ENCODE peak calls at places on chromosomes 5 and 9, in five cellular contexts. U is fibroblast of lung, W is A549, I is HFFc6, N is AG09319. H is an unnamed sample.

GRCh38 chr9:105693435-105694275 is 686 bp upstream of the TMEM38B start:
- DNase-seq in U (no peak), N (no peak), W (peak; percentile 18), I (no peak), H (no peak)

GRCh38 chr5:140221697-140222223 is 46.8 kb downstream of the CYSTM1 start:
- DNase-seq in W (peak; percentile 24), I (peak; percentile 86), N (peak; percentile 24), U (peak; percentile 87), H (no peak)

GRCh38 chr9:134320916-134321570 is 5.2 kb upstream of the RXRA start:
- DNase-seq in I (no peak), W (no peak), N (no peak), U (no peak), H (peak; percentile 39)

GRCh38 chr5:150783422-150783928 is 4.9 kb downstream of the SMIM3 start:
- DNase-seq in I (peak; percentile 96), U (peak; percentile 98), N (peak; percentile 76), W (no peak), H (no peak)

GRCh38 chr5:15821506-15821905 is 321.5 kb downstream of the FBXL7 start:
- DNase-seq in U (peak; percentile 70), I (peak; percentile 37), W (no peak), N (no peak), H (no peak)

GRCh38 chr5:153158608-153159007 is 331.9 kb upstream of the GRIA1 start:
- DNase-seq in N (no peak), W (no peak), U (peak; percentile 3), I (no peak), H (no peak)

GRCh38 chr9:116806075-116806474 is 119.0 kb downstream of the TRIM32 start:
- DNase-seq in W (no peak), N (no peak), U (no peak), I (no peak), H (no peak)

GRCh38 chr9:126681336-126681735 is 67.6 kb downstream of the LMX1B start:
- DNase-seq in N (no peak), W (no peak), I (no peak), U (no peak), H (no peak)

GRCh38 chr9:9804109-9804508 is 808.7 kb downstream of the PTPRD start:
- DNase-seq in U (no peak), W (no peak), I (no peak), N (no peak), H (no peak)

GRCh38 chr5:158843305-158843704 is 256.4 kb downstream of the EBF1 start:
- DNase-seq in I (no peak), U (no peak), W (no peak), N (no peak), H (no peak)

GRCh38 chr9:72089461-72090130 is 29.2 kb upstream of the C9orf57 start:
- DNase-seq in I (no peak), W (no peak), N (no peak), U (no peak), H (no peak)

GRCh38 chr5:134125195-134126015 is 10.9 kb downstream of the TCF7 start:
- DNase-seq in W (no peak), N (peak; percentile 89), I (peak; percentile 92), U (peak; percentile 95), H (no peak)

GRCh38 chr5:23820764-23821471 is 313.5 kb downstream of the PRDM9 start:
- DNase-seq in U (peak; percentile 15), N (no peak), I (peak; percentile 19), W (peak; percentile 5), H (no peak)

GRCh38 chr9:16202913-16203734 is 650.3 kb downstream of the CCDC171 start:
- DNase-seq in I (peak; percentile 80), W (peak; percentile 87), N (peak; percentile 50), U (peak; percentile 98), H (no peak)

GRCh38 chr5:150180241-150181027 is 9.4 kb upstream of the SLC6A7 start:
- DNase-seq in U (peak; percentile 30), W (no peak), I (no peak), N (no peak), H (no peak)

GRCh38 chr5:73974871-73975351 is 348.9 kb downstream of the ARHGEF28 start:
- DNase-seq in N (no peak), U (peak; percentile 41), I (no peak), W (no peak), H (no peak)

GRCh38 chr5:92641031-92641962 is 939.7 kb downstream of the NR2F1-AS1 start:
- DNase-seq in U (peak; percentile 82), N (no peak), I (peak; percentile 33), W (peak; percentile 6), H (no peak)

GRCh38 chr5:113059232-113059805 is 82.7 kb downstream of the DCP2 start:
- DNase-seq in N (no peak), U (peak; percentile 96), I (no peak), W (no peak), H (no peak)

GRCh38 chr9:133895335-133895734 is 96.8 kb downstream of the VAV2 start:
- DNase-seq in I (no peak), W (no peak), N (no peak), U (no peak), H (no peak)

GRCh38 chr9:91364702-91365101 is 3.0 kb upstream of the AUH start:
- DNase-seq in W (no peak), I (no peak), N (no peak), U (no peak), H (no peak)

GRCh38 chr5:160161626-160162025 is 42.4 kb upstream of the PWWP2A start:
- DNase-seq in N (no peak), U (no peak), I (no peak), W (no peak), H (no peak)

GRCh38 chr5:175749591-175749990 is 91.7 kb downstream of the HRH2 start:
- DNase-seq in U (no peak), W (no peak), N (no peak), I (no peak), H (no peak)

GRCh38 chr5:63135306-63135705 is 556.7 kb downstream of the LRRC70 start:
- DNase-seq in N (no peak), U (no peak), W (no peak), I (no peak), H (no peak)

GRCh38 chr5:57414857-57415256 is 67.8 kb downstream of the ACTBL2 start:
- DNase-seq in U (no peak), N (no peak), W (no peak), I (no peak), H (no peak)

GRCh38 chr9:80066931-80067330 is 495.2 kb downstream of the TLE4 start:
- DNase-seq in U (no peak), I (no peak), N (no peak), W (no peak), H (no peak)

GRCh38 chr5:177471610-177472356 is 1.7 kb downstream of the DBN1 start:
- DNase-seq in N (no peak), I (peak; percentile 79), W (no peak), U (peak; percentile 73), H (no peak)

GRCh38 chr5:179791881-179792611 is 1.7 kb upstream of the LTC4S start:
- DNase-seq in W (no peak), N (no peak), I (no peak), U (no peak), H (peak; percentile 51)

GRCh38 chr5:93611900-93612898 is 29.2 kb downstream of the NR2F1 start:
- DNase-seq in N (no peak), W (no peak), I (no peak), U (peak; percentile 47), H (no peak)

GRCh38 chr5:111422747-111423455 is 89.4 kb downstream of the STARD4 start:
- DNase-seq in I (no peak), W (no peak), U (no peak), N (no peak), H (no peak)

GRCh38 chr9:34459356-34459755 is 751 bp downstream of the DNAI1 start:
- DNase-seq in N (no peak), W (no peak), U (no peak), I (no peak), H (no peak)

GRCh38 chr5:78893959-78894676 is 91.0 kb downstream of the ARSB start:
- DNase-seq in N (no peak), I (no peak), W (no peak), U (no peak), H (no peak)

GRCh38 chr9:16515207-16515606 is 355.3 kb downstream of the BNC2 start:
- DNase-seq in U (peak; percentile 49), N (no peak), I (no peak), W (no peak), H (no peak)

GRCh38 chr9:950139-950538 is 26.3 kb upstream of the DMRT3 start:
- DNase-seq in N (no peak), W (no peak), I (no peak), U (no peak), H (no peak)
- TF ChIP-seq CTCF in N (no peak), W (no peak), I (no peak), U (no peak), H (no peak)

GRCh38 chr5:42994285-42995151 is 45.6 kb downstream of the ANXA2R start:
- DNase-seq in U (peak; percentile 94), N (no peak), I (peak; percentile 92), W (peak; percentile 64), H (peak; percentile 89)
- TF ChIP-seq CTCF in U (peak; percentile 86), N (peak; percentile 76), I (peak; percentile 90), W (peak; percentile 67), H (peak; percentile 88)

DNA sequence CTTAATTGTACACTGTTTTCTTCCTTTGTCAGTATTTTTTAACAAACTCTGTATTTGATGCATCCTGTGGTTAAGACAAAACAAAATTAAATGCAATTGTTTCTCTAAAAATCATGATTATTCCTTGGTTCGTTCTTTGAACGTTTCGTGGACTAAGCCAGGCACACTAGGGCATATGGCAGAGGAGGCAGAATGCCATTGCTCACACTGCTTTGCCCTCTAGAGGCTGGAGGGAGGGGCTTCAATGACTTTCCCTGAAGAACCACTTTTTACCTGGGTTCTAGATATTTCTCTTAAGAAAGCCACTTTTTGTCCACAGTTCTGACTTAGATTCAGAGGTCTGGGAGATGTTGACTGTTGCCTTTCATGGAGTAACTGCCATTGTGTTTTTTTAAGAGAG is 236.2 kb upstream of the ADAMTSL1 start:
- DNase-seq in I (no peak), N (no peak), W (no peak), U (no peak), H (no peak)
- TF ChIP-seq CTCF in I (no peak), N (no peak), W (no peak), U (no peak), H (no peak)

GRCh38 chr5:142597546-142598337 is 88.1 kb downstream of the FGF1 start:
- DNase-seq in W (peak; percentile 50), I (peak; percentile 85), U (peak; percentile 84), N (peak; percentile 19), H (no peak)
- TF ChIP-seq CTCF in W (peak; percentile 20), I (peak; percentile 42), U (peak; percentile 17), N (no peak), H (no peak)

GRCh38 chr5:1445895-1446601 is 808 bp upstream of the SLC6A3 start:
- DNase-seq in U (no peak), N (no peak), W (no peak), I (no peak), H (no peak)
- TF ChIP-seq CTCF in U (no peak), N (no peak), W (no peak), I (no peak), H (no peak)

GRCh38 chr5:133118741-133119140 is 66.9 kb downstream of the HSPA4 start:
- DNase-seq in W (no peak), N (no peak), U (no peak), I (no peak), H (no peak)
- TF ChIP-seq CTCF in W (no peak), N (no peak), U (no peak), I (no peak), H (no peak)

GRCh38 chr5:76256116-76256889 is 146.8 kb upstream of the IQGAP2 start:
- DNase-seq in U (peak; percentile 53), N (peak; percentile 29), I (peak; percentile 54), W (peak; percentile 41), H (no peak)
- TF ChIP-seq CTCF in U (peak; percentile 63), N (peak; percentile 53), I (peak; percentile 71), W (peak; percentile 87), H (peak; percentile 63)

GRCh38 chr5:79924936-79925893 is 65.8 kb downstream of the MTX3 start:
- DNase-seq in W (no peak), U (no peak), I (peak; percentile 18), N (no peak), H (no peak)
- TF ChIP-seq CTCF in W (no peak), U (peak; percentile 55), I (peak; percentile 61), N (peak; percentile 62), H (no peak)